ENCODE peak calls at places on chromosomes 3 and 15, in six cellular contexts. J is prostate gland; F is Peyer's patch; H is frontal cortex; Q is stimulated activated CD4-positive, alpha-beta T cell treated with anti-CD3 and anti-CD28 coated beads, Interleukin-4, amount 100 ng/mL, for 24 hours; L is fibroblast of pulmonary artery. G is an unnamed sample.

GRCh38 chr3:152538518-152538917 is 269.8 kb downstream of the MBNL1 start:
- DNase-seq in J (no peak), F (no peak), H (no peak), Q (no peak), L (no peak), G (no peak)

GRCh38 chr3:60250210-60250609 is 1001.0 kb downstream of the FHIT start:
- DNase-seq in J (no peak), F (no peak), H (no peak), Q (no peak), L (peak; percentile 11), G (no peak)

GRCh38 chr3:113231827-113232253 is 20.5 kb downstream of the BOC start:
- DNase-seq in J (no peak), F (no peak), H (no peak), Q (no peak), L (peak; percentile 65), G (no peak)

GRCh38 chr15:65184305-65184943 is 718 bp downstream of the CLPX start:
- DNase-seq in J (peak; percentile 49), F (peak; percentile 82), H (peak; percentile 43), Q (peak; percentile 29), L (peak; percentile 58), G (peak; percentile 86)

GRCh38 chr3:5112043-5112442 is 10.0 kb upstream of the ARL8B start:
- DNase-seq in J (no peak), F (no peak), H (no peak), Q (no peak), L (no peak), G (no peak)

GRCh38 chr3:72143322-72143721 is 358.4 kb upstream of the PROK2 start:
- DNase-seq in J (no peak), F (no peak), H (no peak), Q (no peak), L (peak; percentile 25), G (no peak)

GRCh38 chr3:14565791-14566588 is 25.8 kb upstream of the GRIP2 start:
- DNase-seq in J (no peak), F (no peak), H (no peak), Q (no peak), L (peak; percentile 32), G (no peak)

GRCh38 chr3:28317438-28318022 is 31.0 kb upstream of the ZCWPW2 start:
- DNase-seq in J (no peak), F (no peak), H (no peak), Q (peak; percentile 43), L (peak; percentile 58), G (no peak)

GRCh38 chr3:106068386-106068785 is 199.6 kb upstream of the CBLB start:
- DNase-seq in J (no peak), F (no peak), H (no peak), Q (no peak), L (peak; percentile 39), G (no peak)

GRCh38 chr3:79521221-79521848 is 246.5 kb downstream of the ROBO1 start:
- DNase-seq in J (no peak), F (no peak), H (no peak), Q (no peak), L (peak; percentile 66), G (no peak)

GRCh38 chr15:40823572-40824343 is 4.8 kb downstream of the PPP1R14D start:
- DNase-seq in J (no peak), F (no peak), H (no peak), Q (no peak), L (no peak), G (no peak)

GRCh38 chr15:99106417-99107220 is 1.7 kb downstream of the SYNM start:
- DNase-seq in J (no peak), F (no peak), H (no peak), Q (no peak), L (peak; percentile 40), G (peak; percentile 93)